ENCODE peak calls at places on chromosomes 12 and 14, in seven cellular contexts. J, Y, T, L, X, A and G are unnamed samples.
A peak's percentile ranks its signal among the peaks of the same experiment; 100 is the strongest.

GRCh38 chr12:107318804-107319535 is 225.6 kb upstream of the CRY1 start:
- DNase-seq in J (peak; percentile 58), Y (no peak), T (no peak), L (peak; percentile 67), X (peak; percentile 51), A (no peak), G (peak; percentile 50)

GRCh38 chr12:68435816-68436215 is 103.7 kb upstream of the MDM1 start:
- DNase-seq in J (no peak), Y (no peak), T (no peak), L (no peak), X (peak; percentile 93), A (no peak), G (no peak)

GRCh38 chr14:75752907-75753594 is 92.0 kb downstream of the TTLL5 start:
- DNase-seq in J (no peak), Y (no peak), T (no peak), L (peak; percentile 71), X (peak; percentile 42), A (no peak), G (no peak)

GRCh38 chr12:101925935-101926334 is 48.6 kb downstream of the DRAM1 start:
- DNase-seq in J (no peak), Y (no peak), T (no peak), L (peak; percentile 40), X (no peak), A (no peak), G (no peak)

GRCh38 chr14:26773906-26774593 is 176.2 kb upstream of the NOVA1 start:
- DNase-seq in J (no peak), Y (no peak), T (no peak), L (no peak), X (no peak), A (no peak), G (no peak)

GRCh38 chr12:49942512-49942893 is 8.0 kb upstream of the AQP2 start:
- DNase-seq in J (no peak), Y (no peak), T (no peak), L (no peak), X (no peak), A (no peak), G (no peak)

GRCh38 chr12:54701940-54702592 is 53.9 kb upstream of the DCD start:
- DNase-seq in J (no peak), Y (peak; percentile 37), T (no peak), L (peak; percentile 60), X (peak; percentile 41), A (peak; percentile 34), G (peak; percentile 32)

GRCh38 chr14:33505963-33506329 is 444.9 kb downstream of the EGLN3 start:
- DNase-seq in J (no peak), Y (no peak), T (no peak), L (no peak), X (no peak), A (no peak), G (no peak)

GRCh38 chr12:120687570-120688289 is 781 bp downstream of the MLEC start:
- DNase-seq in J (no peak), Y (no peak), T (no peak), L (peak; percentile 81), X (no peak), A (no peak), G (no peak)

GRCh38 chr12:4141344-4142270 is 132.0 kb upstream of the CCND2 start:
- DNase-seq in J (peak; percentile 25), Y (no peak), T (no peak), L (no peak), X (no peak), A (no peak), G (no peak)

GRCh38 chr14:93859957-93860356 is 67.2 kb upstream of the FAM181A start:
- DNase-seq in J (no peak), Y (no peak), T (no peak), L (peak; percentile 5), X (no peak), A (no peak), G (no peak)

GRCh38 chr12:60494249-60494648 is 898.4 kb downstream of the SLC16A7 start:
- DNase-seq in J (no peak), Y (peak; percentile 31), T (no peak), L (peak; percentile 66), X (peak; percentile 63), A (peak; percentile 3), G (peak; percentile 26)

GRCh38 chr12:89369166-89369565 is 16.9 kb upstream of the DUSP6 start:
- DNase-seq in J (no peak), Y (no peak), T (no peak), L (no peak), X (no peak), A (no peak), G (no peak)

GRCh38 chr12:92899388-92900001 is 29.6 kb downstream of the EEA1 start:
- DNase-seq in J (no peak), Y (peak; percentile 88), T (peak; percentile 71), L (peak; percentile 98), X (peak; percentile 99), A (peak; percentile 82), G (peak; percentile 98)

GRCh38 chr14:67580336-67581230 is 19.5 kb downstream of the PIGH start:
- DNase-seq in J (no peak), Y (no peak), T (no peak), L (no peak), X (no peak), A (no peak), G (no peak)

GRCh38 chr12:57983150-57983857 is 41.9 kb downstream of the ATP23 start:
- DNase-seq in J (no peak), Y (peak; percentile 42), T (no peak), L (peak; percentile 75), X (peak; percentile 67), A (no peak), G (peak; percentile 52)

GRCh38 chr12:101361455-101361854 is 46.1 kb downstream of the ARL1 start:
- DNase-seq in J (no peak), Y (no peak), T (no peak), L (no peak), X (no peak), A (no peak), G (no peak)

GRCh38 chr14:47276931-47277330 is 398.5 kb downstream of the MDGA2 start:
- DNase-seq in J (no peak), Y (no peak), T (no peak), L (no peak), X (no peak), A (no peak), G (no peak)

GRCh38 chr14:77151918-77152588 is 10.5 kb upstream of the ZDHHC22 start:
- DNase-seq in J (peak; percentile 12), Y (peak; percentile 28), T (no peak), L (peak; percentile 61), X (peak; percentile 28), A (peak; percentile 83), G (no peak)

GRCh38 chr14:48703728-48704467 is 882.3 kb downstream of the RPS29 start:
- DNase-seq in J (no peak), Y (no peak), T (no peak), L (no peak), X (no peak), A (no peak), G (no peak)

GRCh38 chr14:85252011-85252410 is 277.9 kb upstream of the FLRT2 start:
- DNase-seq in J (no peak), Y (no peak), T (no peak), L (peak; percentile 80), X (peak; percentile 65), A (no peak), G (peak; percentile 80)

GRCh38 chr14:85250369-85250768 is 279.6 kb upstream of the FLRT2 start:
- DNase-seq in J (peak; percentile 58), Y (no peak), T (no peak), L (no peak), X (no peak), A (no peak), G (no peak)

GRCh38 chr14:85254718-85255117 is 275.2 kb upstream of the FLRT2 start:
- DNase-seq in J (no peak), Y (no peak), T (no peak), L (no peak), X (no peak), A (no peak), G (no peak)

GRCh38 chr14:85247071-85247470 is 282.9 kb upstream of the FLRT2 start:
- DNase-seq in J (no peak), Y (no peak), T (no peak), L (no peak), X (no peak), A (no peak), G (no peak)

GRCh38 chr14:85248881-85249635 is 280.9 kb upstream of the FLRT2 start:
- DNase-seq in J (no peak), Y (no peak), T (no peak), L (peak; percentile 67), X (peak; percentile 11), A (no peak), G (no peak)
- H3K27ac ChIP-seq in J (no peak overlapping the region), Y (no peak overlapping the region), T (no peak overlapping the region), L (no peak overlapping the region), X (no peak overlapping the region), A (no peak overlapping the region), G (no peak overlapping the region)

DNA sequence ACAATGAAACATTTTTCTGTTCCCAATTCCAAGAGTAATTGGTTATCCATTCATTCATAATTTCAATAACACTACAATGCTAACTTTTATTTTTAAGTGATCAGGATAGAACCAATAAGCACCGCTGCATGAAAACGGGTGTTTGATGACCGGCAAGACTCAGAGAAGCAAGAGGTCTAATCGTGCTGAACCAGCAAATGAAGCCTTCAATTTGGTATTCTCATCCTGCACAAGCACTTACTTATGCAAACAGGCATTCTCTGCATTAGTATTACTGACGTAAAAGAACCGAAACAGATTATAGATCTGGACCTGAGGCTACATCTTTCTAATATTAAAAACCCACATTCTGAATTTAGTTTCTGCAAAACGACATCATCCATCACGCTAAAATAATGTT is 67.7 kb downstream of the RBM19 start:
- DNase-seq in J (no peak), Y (no peak), T (no peak), L (no peak), X (no peak), A (no peak), G (no peak)
- H3K27ac ChIP-seq in J (no peak overlapping the region), Y (no peak overlapping the region), T (no peak overlapping the region), L (no peak overlapping the region), X (no peak overlapping the region), A (no peak overlapping the region), G (no peak overlapping the region)

DNA sequence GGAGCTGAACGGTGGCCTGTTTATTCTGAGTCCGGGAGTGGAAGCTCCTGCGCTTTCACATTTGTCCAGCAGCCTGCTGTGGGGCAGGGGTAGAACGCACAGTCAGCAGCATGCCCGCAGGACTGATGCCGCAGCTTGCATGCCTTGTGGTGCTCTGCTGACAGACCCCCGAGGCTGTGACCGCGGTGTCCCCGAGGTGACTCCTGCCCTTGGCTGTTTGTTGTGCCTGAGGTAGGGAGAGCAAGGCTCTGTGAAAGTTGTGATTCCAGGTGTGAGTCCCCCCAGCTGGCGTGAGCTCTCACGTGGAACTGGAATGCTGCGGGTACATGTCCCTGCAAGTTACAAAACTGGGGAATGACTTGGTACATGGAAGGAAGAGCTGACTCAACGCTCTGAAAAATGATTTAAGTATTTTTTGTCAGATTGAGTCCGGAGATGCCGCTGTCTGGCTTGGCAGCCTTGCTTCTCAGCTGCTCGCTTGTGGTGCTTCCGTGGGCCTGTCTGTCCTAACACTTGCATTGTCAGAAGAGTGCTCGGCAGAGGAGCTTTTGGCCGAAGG is 18.1 kb downstream of the MLXIP start:
- DNase-seq in J (no peak), Y (no peak), T (no peak), L (peak; percentile 76), X (peak; percentile 70), A (no peak), G (no peak)
- H3K27ac ChIP-seq in J (no peak overlapping the region), Y (no peak overlapping the region), T (peak overlapping the region; percentile 88), L (peak overlapping the region; percentile 41), X (no peak overlapping the region), A (peak overlapping the region; percentile 88), G (peak overlapping the region; percentile 74)

DNA sequence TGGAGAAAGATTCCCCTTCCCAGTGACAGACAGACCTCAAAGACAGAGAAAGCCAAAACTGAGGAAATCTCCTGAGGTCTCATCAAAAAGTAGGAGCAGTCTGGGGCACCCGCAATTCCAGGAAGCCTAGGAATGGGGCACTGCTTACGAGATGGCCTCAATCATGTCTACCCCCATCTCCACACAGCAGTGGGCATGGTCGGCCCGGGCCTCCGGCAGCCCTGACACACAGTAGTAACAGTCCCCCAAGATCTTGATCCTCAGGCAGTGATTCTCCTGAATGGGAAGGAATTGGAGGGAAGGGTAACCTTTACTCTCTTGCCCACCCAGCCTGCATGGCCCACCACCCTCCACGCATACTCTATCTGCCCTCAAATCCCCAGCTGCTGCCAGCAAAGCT is 11.9 kb downstream of the ADCY6 start:
- DNase-seq in J (no peak), Y (no peak), T (no peak), L (no peak), X (no peak), A (no peak), G (no peak)
- H3K27ac ChIP-seq in J (no peak overlapping the region), Y (no peak overlapping the region), T (peak overlapping the region; percentile 93), L (no peak overlapping the region), X (no peak overlapping the region), A (no peak overlapping the region), G (no peak overlapping the region)